ENCODE peak calls at places on chromosomes 4 and X, in six cellular contexts. One of them, this sample, is unnamed.

GRCh38 chr4:40842725-40843401 is 93.1 kb downstream of the NSUN7 start:
- DNase-seq in H1: no peak
- DNase-seq in HCT116: no peak
- DNase-seq in K562: no peak
- DNase-seq in HepG2: peak; percentile 32
- DNase-seq in GM12878: no peak
- DNase-seq in this sample: peak; percentile 80

GRCh38 chrX:115419094-115419493 is 129.6 kb downstream of the LUZP4 start:
- DNase-seq in HepG2: no peak
- DNase-seq in H1: no peak
- DNase-seq in GM12878: no peak
- DNase-seq in K562: no peak
- DNase-seq in HCT116: no peak
- DNase-seq in this sample: no peak

GRCh38 chrX:78237127-78237526 is 90.3 kb downstream of the CYSLTR1 start:
- DNase-seq in HCT116: no peak
- DNase-seq in GM12878: no peak
- DNase-seq in H1: no peak
- DNase-seq in K562: no peak
- DNase-seq in HepG2: no peak
- DNase-seq in this sample: no peak

GRCh38 chr4:14916554-14917304 is 85.6 kb upstream of the CPEB2 start:
- DNase-seq in GM12878: peak; percentile 12
- DNase-seq in K562: no peak
- DNase-seq in HepG2: peak; percentile 23
- DNase-seq in HCT116: peak; percentile 10
- DNase-seq in H1: no peak
- DNase-seq in this sample: no peak

GRCh38 chrX:99384594-99385374 is 1025.3 kb downstream of the PCDH19 start:
- DNase-seq in GM12878: no peak
- DNase-seq in K562: no peak
- DNase-seq in HepG2: no peak
- DNase-seq in HCT116: no peak
- DNase-seq in H1: no peak
- DNase-seq in this sample: no peak

GRCh38 chr4:183918696-183919095 is 13.6 kb downstream of the STOX2 start:
- DNase-seq in GM12878: no peak
- DNase-seq in HCT116: no peak
- DNase-seq in K562: no peak
- DNase-seq in H1: no peak
- DNase-seq in HepG2: no peak
- DNase-seq in this sample: no peak

GRCh38 chr4:26144526-26145167 is 176.2 kb upstream of the RBPJ start:
- DNase-seq in HCT116: no peak
- DNase-seq in HepG2: no peak
- DNase-seq in K562: no peak
- DNase-seq in H1: no peak
- DNase-seq in GM12878: no peak
- DNase-seq in this sample: no peak

GRCh38 chrX:119497185-119497584 is 28.9 kb downstream of the SLC25A5 start:
- DNase-seq in H1: no peak
- DNase-seq in HepG2: no peak
- DNase-seq in K562: no peak
- DNase-seq in GM12878: no peak
- DNase-seq in HCT116: no peak
- DNase-seq in this sample: no peak

GRCh38 chrX:23612846-23613245 is 54.4 kb upstream of the PRDX4 start:
- DNase-seq in H1: no peak
- DNase-seq in HCT116: no peak
- DNase-seq in K562: no peak
- DNase-seq in GM12878: no peak
- DNase-seq in HepG2: no peak
- DNase-seq in this sample: no peak

GRCh38 chr4:189162073-189162789 is 778.4 kb upstream of the FRG1 start:
- DNase-seq in H1: no peak
- DNase-seq in GM12878: no peak
- DNase-seq in HepG2: no peak
- DNase-seq in HCT116: no peak
- DNase-seq in K562: no peak
- DNase-seq in this sample: no peak

GRCh38 chr4:101806914-101807313 is 16.4 kb downstream of the BANK1 start:
- DNase-seq in H1: no peak
- DNase-seq in GM12878: peak; percentile 77
- DNase-seq in HCT116: no peak
- DNase-seq in HepG2: no peak
- DNase-seq in K562: no peak
- DNase-seq in this sample: no peak

GRCh38 chr4:40525811-40526598 is 103.7 kb downstream of the RBM47 start:
- DNase-seq in HepG2: no peak
- DNase-seq in GM12878: no peak
- DNase-seq in K562: peak; percentile 63
- DNase-seq in HCT116: peak; percentile 51
- DNase-seq in H1: peak; percentile 38
- DNase-seq in this sample: no peak

GRCh38 chrX:34655496-34656258 is 1.4 kb downstream of the TMEM47 start:
- DNase-seq in HCT116: no peak
- DNase-seq in GM12878: no peak
- DNase-seq in K562: no peak
- DNase-seq in HepG2: no peak
- DNase-seq in H1: no peak
- DNase-seq in this sample: no peak

GRCh38 chrX:130974323-130974722 is 71.3 kb upstream of the ENOX2 start:
- DNase-seq in GM12878: no peak
- DNase-seq in HepG2: no peak
- DNase-seq in K562: no peak
- DNase-seq in H1: no peak
- DNase-seq in HCT116: no peak
- DNase-seq in this sample: no peak

GRCh38 chrX:34918856-34919255 is 23.7 kb upstream of the FAM47B start:
- DNase-seq in H1: no peak
- DNase-seq in HCT116: no peak
- DNase-seq in HepG2: peak; percentile 9
- DNase-seq in K562: no peak
- DNase-seq in GM12878: no peak
- DNase-seq in this sample: peak; percentile 6

GRCh38 chr4:55826986-55827385 is 7.4 kb downstream of the EXOC1L start:
- DNase-seq in HCT116: no peak
- DNase-seq in H1: no peak
- DNase-seq in GM12878: no peak
- DNase-seq in HepG2: no peak
- DNase-seq in K562: no peak
- DNase-seq in this sample: no peak

GRCh38 chrX:54794795-54795194 is 3.3 kb downstream of the ITIH6 start:
- DNase-seq in HepG2: no peak
- DNase-seq in H1: no peak
- DNase-seq in HCT116: no peak
- DNase-seq in K562: no peak
- DNase-seq in GM12878: no peak
- DNase-seq in this sample: no peak

GRCh38 chr4:155639674-155640529 is 26.7 kb upstream of the GUCY1A1 start:
- DNase-seq in GM12878: peak; percentile 45
- DNase-seq in HepG2: no peak
- DNase-seq in HCT116: no peak
- DNase-seq in K562: no peak
- DNase-seq in H1: no peak
- DNase-seq in this sample: no peak

GRCh38 chr4:38490753-38491446 is 173.1 kb upstream of the KLF3 start:
- DNase-seq in H1: no peak
- DNase-seq in GM12878: no peak
- DNase-seq in K562: no peak
- DNase-seq in HCT116: no peak
- DNase-seq in HepG2: peak; percentile 93
- DNase-seq in this sample: no peak

GRCh38 chr4:3243066-3243775 is 5.7 kb upstream of the MSANTD1 start:
- DNase-seq in HepG2: no peak
- DNase-seq in GM12878: no peak
- DNase-seq in H1: no peak
- DNase-seq in K562: no peak
- DNase-seq in HCT116: no peak
- DNase-seq in this sample: no peak

GRCh38 chr4:38667005-38667771 is 3.2 kb downstream of the KLF3 start:
- DNase-seq in HepG2: peak; percentile 97
- DNase-seq in HCT116: peak; percentile 88
- DNase-seq in GM12878: no peak
- DNase-seq in H1: peak; percentile 72
- DNase-seq in K562: peak; percentile 92
- DNase-seq in this sample: peak; percentile 19

DNA sequence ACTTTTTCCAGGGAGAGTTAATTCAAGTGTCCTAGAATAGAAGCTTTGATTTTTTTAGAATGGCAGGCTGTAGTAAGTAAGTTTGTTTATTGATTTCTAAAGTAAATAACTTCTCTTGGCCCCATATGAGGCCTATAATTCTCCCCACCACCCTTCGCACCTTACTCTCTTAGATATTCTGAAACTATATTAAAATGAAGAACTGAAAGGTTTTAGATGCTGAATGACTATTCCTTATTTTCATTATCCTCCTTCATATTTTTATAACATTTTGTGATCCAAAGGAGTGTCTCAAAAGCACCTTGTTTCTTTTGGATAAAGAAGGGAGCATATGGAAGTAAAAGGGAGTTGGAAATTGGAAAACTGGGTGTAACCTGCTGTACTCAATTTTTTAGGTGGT is 70.3 kb downstream of the IRS4 start:
- DNase-seq in HCT116: no peak
- DNase-seq in K562: no peak
- DNase-seq in GM12878: no peak
- DNase-seq in H1: no peak
- DNase-seq in HepG2: no peak
- DNase-seq in this sample: no peak
- TF ChIP-seq JUND in HCT116: no peak
- TF ChIP-seq JUND in K562: no peak
- TF ChIP-seq JUND in GM12878: no peak
- TF ChIP-seq JUND in H1: no peak
- TF ChIP-seq JUND in HepG2: no peak
- TF ChIP-seq JUND in this sample: no peak

DNA sequence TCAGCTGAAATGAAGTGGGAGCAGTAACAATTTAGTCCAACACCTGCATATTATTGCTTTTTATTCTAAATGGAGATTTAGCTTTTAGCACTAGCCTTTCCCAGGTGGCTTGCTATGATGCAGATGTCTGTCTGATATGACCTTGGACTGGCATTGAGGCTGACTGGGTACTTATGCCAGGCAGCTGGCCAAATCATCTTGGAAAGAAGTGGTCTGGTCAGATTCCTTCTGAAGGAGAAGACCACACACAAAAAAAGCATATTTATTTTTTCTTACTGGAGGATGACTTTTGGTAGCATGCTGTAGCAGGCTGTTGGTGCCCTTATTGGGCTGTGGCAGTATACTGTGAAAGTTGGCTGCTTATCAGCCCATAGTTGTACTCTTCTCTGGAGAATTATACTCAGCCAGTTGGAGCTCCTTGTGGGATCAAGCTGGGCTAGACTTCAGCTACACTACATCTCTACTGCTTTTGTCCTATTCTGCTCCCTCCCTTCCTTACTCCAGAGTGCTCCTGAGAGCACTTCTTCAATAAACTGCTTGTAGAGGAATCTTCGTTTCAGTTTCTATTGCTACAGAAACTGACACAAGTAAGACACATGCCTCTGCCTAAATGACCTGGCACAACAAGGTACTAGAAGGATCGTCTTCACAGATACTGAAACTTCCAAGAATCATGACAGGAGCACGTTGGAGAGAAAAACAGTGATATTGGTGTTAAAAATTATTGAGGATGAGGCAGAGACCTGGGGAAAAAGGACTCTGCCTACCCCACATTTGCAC is 196.8 kb upstream of the RPS6KA3 start:
- DNase-seq in HCT116: no peak
- DNase-seq in K562: no peak
- DNase-seq in H1: no peak
- DNase-seq in GM12878: no peak
- DNase-seq in HepG2: no peak
- DNase-seq in this sample: no peak
- TF ChIP-seq JUND in HCT116: no peak
- TF ChIP-seq JUND in K562: no peak
- TF ChIP-seq JUND in H1: no peak
- TF ChIP-seq JUND in GM12878: no peak
- TF ChIP-seq JUND in HepG2: no peak
- TF ChIP-seq JUND in this sample: no peak

GRCh38 chr4:48405924-48406323 is 64.6 kb downstream of the SLAIN2 start:
- DNase-seq in HepG2: no peak
- DNase-seq in HCT116: no peak
- DNase-seq in GM12878: no peak
- DNase-seq in K562: no peak
- DNase-seq in H1: no peak
- DNase-seq in this sample: no peak

GRCh38 chr4:48409203-48409602 is 67.9 kb downstream of the SLAIN2 start:
- DNase-seq in HCT116: no peak
- DNase-seq in GM12878: no peak
- DNase-seq in HepG2: no peak
- DNase-seq in K562: no peak
- DNase-seq in H1: no peak
- DNase-seq in this sample: no peak

DNA sequence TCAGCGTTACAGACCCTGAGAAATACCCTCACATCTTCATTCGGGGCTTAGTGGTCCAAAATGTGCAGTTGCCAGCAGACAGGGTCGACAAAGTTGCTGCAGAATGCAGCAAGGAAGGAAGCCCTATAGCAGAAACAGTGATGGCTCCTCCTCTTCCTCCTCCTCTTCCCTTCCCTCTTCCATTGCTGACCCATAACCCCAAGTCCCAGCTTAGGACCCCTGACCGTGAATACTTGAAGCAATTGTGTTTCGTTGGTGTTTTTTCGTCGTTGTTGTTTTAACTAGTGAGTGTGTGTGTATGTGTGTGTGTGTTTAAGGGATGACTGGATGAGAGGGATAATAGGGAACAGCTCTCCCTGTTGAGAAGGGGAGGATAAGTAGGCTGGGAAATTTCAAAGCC is 69.5 kb downstream of the SLAIN2 start:
- DNase-seq in HepG2: no peak
- DNase-seq in K562: no peak
- DNase-seq in H1: no peak
- DNase-seq in HCT116: no peak
- DNase-seq in GM12878: no peak
- DNase-seq in this sample: no peak
- TF ChIP-seq JUND in HepG2: no peak
- TF ChIP-seq JUND in K562: no peak
- TF ChIP-seq JUND in H1: no peak
- TF ChIP-seq JUND in HCT116: no peak
- TF ChIP-seq JUND in GM12878: no peak
- TF ChIP-seq JUND in this sample: no peak

DNA sequence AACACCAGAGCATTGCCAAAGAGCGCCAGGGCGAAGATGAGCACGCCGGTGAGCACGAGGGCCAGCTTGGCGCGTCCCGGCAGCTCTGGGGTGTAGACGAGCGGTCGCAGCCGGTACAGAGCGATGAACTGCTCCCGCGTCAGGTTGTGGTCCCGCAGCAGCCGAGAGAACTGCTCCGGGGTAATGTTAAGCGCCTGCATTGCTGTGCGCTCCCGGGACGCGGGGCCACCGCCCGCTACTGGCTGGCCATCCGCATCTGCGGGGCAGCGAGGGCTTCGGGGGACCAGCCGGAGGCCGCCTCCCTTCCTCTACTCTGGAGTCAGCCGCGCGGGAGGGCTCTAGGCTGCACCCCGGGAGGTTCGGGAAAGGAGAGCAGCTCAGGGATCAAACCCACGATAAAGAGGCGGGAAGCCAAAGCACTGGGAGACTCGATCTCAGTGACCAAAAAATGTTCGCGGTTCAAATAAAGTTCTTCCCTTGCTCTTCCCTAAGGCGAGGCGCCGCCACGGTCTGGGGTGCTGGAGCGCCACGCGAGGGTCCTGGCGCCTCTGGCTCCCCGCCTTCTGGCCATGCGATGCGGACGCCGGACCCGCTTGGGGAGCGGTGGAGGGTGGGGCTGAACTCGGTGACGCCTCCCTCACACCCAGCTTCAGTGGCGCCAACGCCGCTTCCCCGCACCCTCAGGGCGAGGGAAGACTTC is at the start of gene QRFPR:
- DNase-seq in HCT116: no peak
- DNase-seq in GM12878: no peak
- DNase-seq in K562: no peak
- DNase-seq in HepG2: no peak
- DNase-seq in H1: peak; percentile 46
- DNase-seq in this sample: no peak
- TF ChIP-seq JUND in HCT116: no peak
- TF ChIP-seq JUND in GM12878: no peak
- TF ChIP-seq JUND in K562: no peak
- TF ChIP-seq JUND in HepG2: no peak
- TF ChIP-seq JUND in H1: no peak
- TF ChIP-seq JUND in this sample: no peak

This sample was measured in T47D.